ENCODE peak calls at places on chromosomes 3 and 15, in ten cellular contexts. One of them, this sample, is unnamed.

GRCh38 chr3:29484633-29485032 is 203.8 kb downstream of the RBMS3 start:
- DNase-seq in stomach: no peak
- DNase-seq in GM12865: no peak
- DNase-seq in cardiac muscle cell: no peak
- DNase-seq in neural crest cell: no peak
- DNase-seq in glutamatergic neuron: no peak
- DNase-seq in kidney epithelial cell: no peak
- DNase-seq in nephron progenitor cell: no peak
- DNase-seq in left ventricle myocardium inferior: no peak
- DNase-seq in IMR-90: no peak
- DNase-seq in this sample: no peak

GRCh38 chr3:160778480-160778879 is 22.4 kb downstream of the PPM1L start:
- DNase-seq in stomach: no peak
- DNase-seq in GM12865: no peak
- DNase-seq in cardiac muscle cell: peak; percentile 2
- DNase-seq in neural crest cell: no peak
- DNase-seq in glutamatergic neuron: no peak
- DNase-seq in kidney epithelial cell: no peak
- DNase-seq in nephron progenitor cell: no peak
- DNase-seq in left ventricle myocardium inferior: no peak
- DNase-seq in IMR-90: no peak
- DNase-seq in this sample: no peak

GRCh38 chr3:118941236-118941635 is 93.4 kb downstream of the IGSF11 start:
- DNase-seq in stomach: no peak
- DNase-seq in GM12865: no peak
- DNase-seq in cardiac muscle cell: no peak
- DNase-seq in neural crest cell: no peak
- DNase-seq in glutamatergic neuron: no peak
- DNase-seq in kidney epithelial cell: no peak
- DNase-seq in nephron progenitor cell: no peak
- DNase-seq in left ventricle myocardium inferior: no peak
- DNase-seq in IMR-90: no peak
- DNase-seq in this sample: no peak

GRCh38 chr3:45832691-45833090 is 9.2 kb downstream of the LZTFL1 start:
- DNase-seq in stomach: no peak
- DNase-seq in GM12865: peak; percentile 53
- DNase-seq in cardiac muscle cell: peak; percentile 17
- DNase-seq in neural crest cell: no peak
- DNase-seq in glutamatergic neuron: no peak
- DNase-seq in kidney epithelial cell: no peak
- DNase-seq in nephron progenitor cell: no peak
- DNase-seq in left ventricle myocardium inferior: no peak
- DNase-seq in IMR-90: peak; percentile 16
- DNase-seq in this sample: peak; percentile 33

GRCh38 chr3:62529230-62529629 is 155.9 kb upstream of the FEZF2 start:
- DNase-seq in stomach: peak; percentile 31
- DNase-seq in GM12865: peak; percentile 6
- DNase-seq in cardiac muscle cell: peak; percentile 37
- DNase-seq in neural crest cell: peak; percentile 65
- DNase-seq in glutamatergic neuron: no peak
- DNase-seq in kidney epithelial cell: peak; percentile 16
- DNase-seq in nephron progenitor cell: peak; percentile 88
- DNase-seq in left ventricle myocardium inferior: peak; percentile 34
- DNase-seq in IMR-90: peak; percentile 8
- DNase-seq in this sample: peak; percentile 49

GRCh38 chr3:157922614-157923013 is 183.6 kb downstream of the SHOX2 start:
- DNase-seq in stomach: no peak
- DNase-seq in GM12865: peak; percentile 33
- DNase-seq in cardiac muscle cell: no peak
- DNase-seq in neural crest cell: no peak
- DNase-seq in glutamatergic neuron: no peak
- DNase-seq in kidney epithelial cell: no peak
- DNase-seq in nephron progenitor cell: no peak
- DNase-seq in left ventricle myocardium inferior: no peak
- DNase-seq in IMR-90: no peak
- DNase-seq in this sample: no peak

GRCh38 chr15:101250931-101251829 is 668 bp downstream of the CHSY1 start:
- DNase-seq in stomach: peak; percentile 45
- DNase-seq in GM12865: peak; percentile 33
- DNase-seq in cardiac muscle cell: peak; percentile 50
- DNase-seq in neural crest cell: peak; percentile 40
- DNase-seq in glutamatergic neuron: peak; percentile 80
- DNase-seq in kidney epithelial cell: no peak
- DNase-seq in nephron progenitor cell: peak; percentile 71
- DNase-seq in left ventricle myocardium inferior: no peak
- DNase-seq in IMR-90: no peak
- DNase-seq in this sample: no peak

GRCh38 chr3:42663581-42664442 is 10.3 kb downstream of the ZBTB47 start:
- DNase-seq in stomach: no peak
- DNase-seq in GM12865: peak; percentile 46
- DNase-seq in cardiac muscle cell: no peak
- DNase-seq in neural crest cell: no peak
- DNase-seq in glutamatergic neuron: no peak
- DNase-seq in kidney epithelial cell: no peak
- DNase-seq in nephron progenitor cell: no peak
- DNase-seq in left ventricle myocardium inferior: no peak
- DNase-seq in IMR-90: no peak
- DNase-seq in this sample: no peak

GRCh38 chr15:63028442-63029110 is 14.0 kb upstream of the TPM1 start:
- DNase-seq in stomach: no peak
- DNase-seq in GM12865: no peak
- DNase-seq in cardiac muscle cell: no peak
- DNase-seq in neural crest cell: no peak
- DNase-seq in glutamatergic neuron: no peak
- DNase-seq in kidney epithelial cell: no peak
- DNase-seq in nephron progenitor cell: no peak
- DNase-seq in left ventricle myocardium inferior: no peak
- DNase-seq in IMR-90: no peak
- DNase-seq in this sample: no peak

GRCh38 chr3:163708428-163708827 is 1369.9 kb downstream of the SI start:
- DNase-seq in stomach: no peak
- DNase-seq in GM12865: no peak
- DNase-seq in cardiac muscle cell: no peak
- DNase-seq in neural crest cell: no peak
- DNase-seq in glutamatergic neuron: no peak
- DNase-seq in kidney epithelial cell: no peak
- DNase-seq in nephron progenitor cell: no peak
- DNase-seq in left ventricle myocardium inferior: no peak
- DNase-seq in IMR-90: no peak
- DNase-seq in this sample: no peak

GRCh38 chr3:8938021-8938420 is 25.3 kb downstream of the RAD18 start:
- DNase-seq in stomach: no peak
- DNase-seq in GM12865: peak; percentile 28
- DNase-seq in cardiac muscle cell: peak; percentile 65
- DNase-seq in neural crest cell: no peak
- DNase-seq in glutamatergic neuron: no peak
- DNase-seq in kidney epithelial cell: no peak
- DNase-seq in nephron progenitor cell: no peak
- DNase-seq in left ventricle myocardium inferior: no peak
- DNase-seq in IMR-90: peak; percentile 59
- DNase-seq in this sample: peak; percentile 67

GRCh38 chr3:152399374-152399773 is 130.6 kb downstream of the MBNL1 start:
- DNase-seq in stomach: no peak
- DNase-seq in GM12865: no peak
- DNase-seq in cardiac muscle cell: peak; percentile 60
- DNase-seq in neural crest cell: no peak
- DNase-seq in glutamatergic neuron: no peak
- DNase-seq in kidney epithelial cell: no peak
- DNase-seq in nephron progenitor cell: no peak
- DNase-seq in left ventricle myocardium inferior: no peak
- DNase-seq in IMR-90: peak; percentile 76
- DNase-seq in this sample: peak; percentile 88

DNA sequence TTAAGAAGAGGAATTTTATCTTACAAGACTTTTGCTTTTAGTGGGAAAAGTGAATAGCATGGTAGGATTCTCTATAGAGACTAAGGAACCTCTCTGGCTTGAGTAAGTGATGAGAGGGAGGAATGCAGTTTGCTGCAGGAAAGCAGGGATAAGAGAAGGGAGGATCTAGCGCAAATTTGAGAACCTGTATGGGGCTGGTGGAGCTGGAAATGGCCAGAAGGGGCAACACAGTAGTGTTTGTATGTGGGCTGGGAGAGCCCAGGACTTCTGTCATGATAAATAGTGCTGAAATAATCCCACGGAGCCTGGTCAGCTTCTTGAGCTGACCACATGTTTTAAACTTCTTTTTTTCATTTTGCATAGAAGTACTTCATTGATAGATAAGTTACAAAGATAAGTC is 11.1 kb upstream of the SHC4 start:
- DNase-seq in stomach: no peak
- DNase-seq in GM12865: no peak
- DNase-seq in cardiac muscle cell: peak; percentile 50
- DNase-seq in neural crest cell: no peak
- DNase-seq in glutamatergic neuron: no peak
- DNase-seq in kidney epithelial cell: no peak
- DNase-seq in nephron progenitor cell: no peak
- DNase-seq in left ventricle myocardium inferior: no peak
- DNase-seq in IMR-90: no peak
- DNase-seq in this sample: peak; percentile 29
- TF ChIP-seq CTCF in stomach: no peak
- TF ChIP-seq CTCF in GM12865: no peak
- TF ChIP-seq CTCF in cardiac muscle cell: peak; percentile 22
- TF ChIP-seq CTCF in neural crest cell: no peak
- TF ChIP-seq CTCF in glutamatergic neuron: no peak
- TF ChIP-seq CTCF in kidney epithelial cell: peak; percentile 2
- TF ChIP-seq CTCF in nephron progenitor cell: no peak
- TF ChIP-seq CTCF in left ventricle myocardium inferior: no peak
- TF ChIP-seq CTCF in IMR-90: no peak
- TF ChIP-seq CTCF in this sample: no peak

GRCh38 chr15:72344602-72345001 is 24.6 kb upstream of the CELF6 start:
- DNase-seq in stomach: no peak
- DNase-seq in GM12865: no peak
- DNase-seq in cardiac muscle cell: no peak
- DNase-seq in neural crest cell: no peak
- DNase-seq in glutamatergic neuron: no peak
- DNase-seq in kidney epithelial cell: no peak
- DNase-seq in nephron progenitor cell: no peak
- DNase-seq in left ventricle myocardium inferior: no peak
- DNase-seq in IMR-90: no peak
- DNase-seq in this sample: no peak

GRCh38 chr15:72340366-72340765 is 20.4 kb upstream of the CELF6 start:
- DNase-seq in stomach: no peak
- DNase-seq in GM12865: no peak
- DNase-seq in cardiac muscle cell: peak; percentile 33
- DNase-seq in neural crest cell: no peak
- DNase-seq in glutamatergic neuron: no peak
- DNase-seq in kidney epithelial cell: no peak
- DNase-seq in nephron progenitor cell: no peak
- DNase-seq in left ventricle myocardium inferior: no peak
- DNase-seq in IMR-90: peak; percentile 12
- DNase-seq in this sample: peak; percentile 22

GRCh38 chr15:72341361-72341760 is 21.4 kb upstream of the CELF6 start:
- DNase-seq in stomach: no peak
- DNase-seq in GM12865: no peak
- DNase-seq in cardiac muscle cell: peak; percentile 19
- DNase-seq in neural crest cell: peak; percentile 28
- DNase-seq in glutamatergic neuron: peak; percentile 80
- DNase-seq in kidney epithelial cell: no peak
- DNase-seq in nephron progenitor cell: peak; percentile 64
- DNase-seq in left ventricle myocardium inferior: no peak
- DNase-seq in IMR-90: no peak
- DNase-seq in this sample: peak; percentile 14

GRCh38 chr15:72339777-72340177 is 19.8 kb upstream of the CELF6 start:
- DNase-seq in stomach: no peak
- DNase-seq in GM12865: no peak
- DNase-seq in cardiac muscle cell: peak; percentile 92
- DNase-seq in neural crest cell: no peak
- DNase-seq in glutamatergic neuron: peak; percentile 40
- DNase-seq in kidney epithelial cell: peak; percentile 56
- DNase-seq in nephron progenitor cell: no peak
- DNase-seq in left ventricle myocardium inferior: no peak
- DNase-seq in IMR-90: peak; percentile 91
- DNase-seq in this sample: peak; percentile 92

DNA sequence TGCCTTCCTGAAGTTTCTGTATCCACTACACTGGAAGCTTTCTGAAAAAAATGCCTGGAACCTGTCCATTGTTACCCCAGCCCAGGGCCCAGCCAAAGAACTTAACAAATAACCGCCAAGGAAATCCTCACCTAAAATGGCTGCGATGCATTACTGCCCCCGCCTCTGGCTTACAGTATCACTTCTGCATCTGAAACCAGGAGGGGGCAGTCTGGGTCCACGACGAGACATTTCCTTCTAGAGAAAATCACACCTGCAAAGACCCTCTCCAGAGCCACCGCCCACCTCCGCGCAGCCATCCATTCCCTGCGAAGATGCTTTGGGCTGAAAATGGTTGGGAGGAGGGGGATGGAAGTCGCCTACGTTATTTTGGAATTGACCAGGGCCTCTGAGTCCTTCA is 22.4 kb upstream of the CELF6 start:
- DNase-seq in stomach: peak; percentile 32
- DNase-seq in GM12865: peak; percentile 35
- DNase-seq in cardiac muscle cell: peak; percentile 27
- DNase-seq in neural crest cell: no peak
- DNase-seq in glutamatergic neuron: peak; percentile 66
- DNase-seq in kidney epithelial cell: no peak
- DNase-seq in nephron progenitor cell: peak; percentile 32
- DNase-seq in left ventricle myocardium inferior: no peak
- DNase-seq in IMR-90: peak; percentile 27
- DNase-seq in this sample: peak; percentile 41
- TF ChIP-seq CTCF in stomach: peak; percentile 22
- TF ChIP-seq CTCF in GM12865: peak; percentile 24
- TF ChIP-seq CTCF in cardiac muscle cell: peak; percentile 37
- TF ChIP-seq CTCF in neural crest cell: peak; percentile 50
- TF ChIP-seq CTCF in glutamatergic neuron: peak; percentile 10
- TF ChIP-seq CTCF in kidney epithelial cell: peak; percentile 50
- TF ChIP-seq CTCF in nephron progenitor cell: no peak
- TF ChIP-seq CTCF in left ventricle myocardium inferior: peak; percentile 60
- TF ChIP-seq CTCF in IMR-90: peak; percentile 52
- TF ChIP-seq CTCF in this sample: peak; percentile 43

DNA sequence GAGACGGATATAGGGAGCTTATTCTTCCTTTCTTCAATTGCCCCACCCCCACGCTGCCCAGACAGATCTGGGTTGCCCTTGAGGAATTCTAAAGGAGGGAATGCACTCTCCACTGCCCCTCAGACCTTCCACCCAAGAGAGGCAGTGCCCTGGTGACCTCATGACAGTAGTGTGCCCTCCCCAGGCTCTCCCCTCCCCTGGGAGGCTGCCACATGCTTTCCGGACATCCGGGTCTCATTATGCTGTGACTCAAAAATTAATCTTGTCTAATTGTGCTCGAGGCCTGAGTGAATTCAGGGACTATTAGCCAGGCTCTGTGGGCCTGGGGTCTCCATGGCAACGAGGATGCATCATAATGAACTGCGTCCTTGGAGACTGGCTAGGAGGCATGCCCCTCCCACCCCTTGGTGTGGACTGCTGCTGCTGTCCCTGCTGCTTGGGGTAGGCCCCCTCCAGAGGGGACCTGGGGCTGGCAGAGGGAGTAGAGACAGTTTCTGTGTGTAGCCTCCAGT is 20.8 kb downstream of the CORO2B start:
- DNase-seq in stomach: no peak
- DNase-seq in GM12865: no peak
- DNase-seq in cardiac muscle cell: peak; percentile 61
- DNase-seq in neural crest cell: peak; percentile 73
- DNase-seq in glutamatergic neuron: peak; percentile 87
- DNase-seq in kidney epithelial cell: no peak
- DNase-seq in nephron progenitor cell: peak; percentile 78
- DNase-seq in left ventricle myocardium inferior: peak; percentile 22
- DNase-seq in IMR-90: peak; percentile 75
- DNase-seq in this sample: peak; percentile 81
- TF ChIP-seq CTCF in stomach: no peak
- TF ChIP-seq CTCF in GM12865: no peak
- TF ChIP-seq CTCF in cardiac muscle cell: no peak
- TF ChIP-seq CTCF in neural crest cell: no peak
- TF ChIP-seq CTCF in glutamatergic neuron: no peak
- TF ChIP-seq CTCF in kidney epithelial cell: no peak
- TF ChIP-seq CTCF in nephron progenitor cell: no peak
- TF ChIP-seq CTCF in left ventricle myocardium inferior: no peak
- TF ChIP-seq CTCF in IMR-90: no peak
- TF ChIP-seq CTCF in this sample: no peak

GRCh38 chr3:159091936-159092335 is 290.1 kb downstream of the MFSD1 start:
- DNase-seq in stomach: no peak
- DNase-seq in GM12865: no peak
- DNase-seq in cardiac muscle cell: no peak
- DNase-seq in neural crest cell: no peak
- DNase-seq in glutamatergic neuron: no peak
- DNase-seq in kidney epithelial cell: no peak
- DNase-seq in nephron progenitor cell: no peak
- DNase-seq in left ventricle myocardium inferior: no peak
- DNase-seq in IMR-90: no peak
- DNase-seq in this sample: no peak
- TF ChIP-seq CTCF in stomach: no peak
- TF ChIP-seq CTCF in GM12865: no peak
- TF ChIP-seq CTCF in cardiac muscle cell: no peak
- TF ChIP-seq CTCF in neural crest cell: no peak
- TF ChIP-seq CTCF in glutamatergic neuron: no peak
- TF ChIP-seq CTCF in kidney epithelial cell: no peak
- TF ChIP-seq CTCF in nephron progenitor cell: no peak
- TF ChIP-seq CTCF in left ventricle myocardium inferior: no peak
- TF ChIP-seq CTCF in IMR-90: no peak
- TF ChIP-seq CTCF in this sample: peak; percentile 27